ENCODE peak calls at places on chromosomes 5 and 9, in ten cellular contexts. One of them, this sample, is unnamed.

GRCh38 chr9:99011161-99011709 is 67.5 kb downstream of the COL15A1 start:
- DNase-seq in IMR-90: peak; percentile 48
- DNase-seq in GM20000: no peak
- DNase-seq in RWPE1: no peak
- DNase-seq in activated T-helper 2 cell treated with anti-CD3 and anti-CD28 coated beads, Interferon-gamma antibody, Interleukin-2, Interleukin-4, amounts not matched to agents 10 μg/mL and 5 μg/mL and 100 μg/mL, durations not matched to agents 14 hours and 24 hours and 36 hours: no peak
- DNase-seq in right cardiac atrium: no peak
- DNase-seq in epithelial cell of esophagus: no peak
- DNase-seq in ecto neural progenitor cell: no peak
- DNase-seq in endodermal cell: no peak
- DNase-seq in cardiac fibroblast: no peak
- DNase-seq in this sample: no peak

GRCh38 chr5:175873090-175873454 is 1.7 kb downstream of the CPLX2 start:
- DNase-seq in cardiac fibroblast: no peak
- DNase-seq in endodermal cell: peak; percentile 90
- DNase-seq in RWPE1: no peak
- DNase-seq in activated T-helper 2 cell treated with anti-CD3 and anti-CD28 coated beads, Interferon-gamma antibody, Interleukin-2, Interleukin-4, amounts not matched to agents 10 μg/mL and 5 μg/mL and 100 μg/mL, durations not matched to agents 14 hours and 24 hours and 36 hours: no peak
- DNase-seq in IMR-90: no peak
- DNase-seq in GM20000: peak; percentile 38
- DNase-seq in epithelial cell of esophagus: no peak
- DNase-seq in ecto neural progenitor cell: peak; percentile 79
- DNase-seq in right cardiac atrium: no peak
- DNase-seq in this sample: no peak

GRCh38 chr5:31531543-31531887 is 378 bp downstream of the DROSHA start:
- DNase-seq in GM20000: peak; percentile 26
- DNase-seq in cardiac fibroblast: peak; percentile 18
- DNase-seq in ecto neural progenitor cell: no peak
- DNase-seq in endodermal cell: no peak
- DNase-seq in epithelial cell of esophagus: peak; percentile 42
- DNase-seq in RWPE1: peak; percentile 24
- DNase-seq in activated T-helper 2 cell treated with anti-CD3 and anti-CD28 coated beads, Interferon-gamma antibody, Interleukin-2, Interleukin-4, amounts not matched to agents 10 μg/mL and 5 μg/mL and 100 μg/mL, durations not matched to agents 14 hours and 24 hours and 36 hours: peak; percentile 21
- DNase-seq in right cardiac atrium: peak; percentile 62
- DNase-seq in IMR-90: no peak
- DNase-seq in this sample: peak; percentile 40

GRCh38 chr5:107917983-107918382 is 247.2 kb upstream of the EFNA5 start:
- DNase-seq in RWPE1: no peak
- DNase-seq in GM20000: no peak
- DNase-seq in cardiac fibroblast: no peak
- DNase-seq in ecto neural progenitor cell: no peak
- DNase-seq in activated T-helper 2 cell treated with anti-CD3 and anti-CD28 coated beads, Interferon-gamma antibody, Interleukin-2, Interleukin-4, amounts not matched to agents 10 μg/mL and 5 μg/mL and 100 μg/mL, durations not matched to agents 14 hours and 24 hours and 36 hours: peak; percentile 11
- DNase-seq in epithelial cell of esophagus: no peak
- DNase-seq in right cardiac atrium: no peak
- DNase-seq in IMR-90: no peak
- DNase-seq in endodermal cell: no peak
- DNase-seq in this sample: no peak

GRCh38 chr5:89707891-89708290 is 701.7 kb downstream of the CETN3 start:
- DNase-seq in RWPE1: no peak
- DNase-seq in ecto neural progenitor cell: no peak
- DNase-seq in GM20000: no peak
- DNase-seq in epithelial cell of esophagus: no peak
- DNase-seq in cardiac fibroblast: no peak
- DNase-seq in right cardiac atrium: no peak
- DNase-seq in endodermal cell: no peak
- DNase-seq in activated T-helper 2 cell treated with anti-CD3 and anti-CD28 coated beads, Interferon-gamma antibody, Interleukin-2, Interleukin-4, amounts not matched to agents 10 μg/mL and 5 μg/mL and 100 μg/mL, durations not matched to agents 14 hours and 24 hours and 36 hours: no peak
- DNase-seq in IMR-90: no peak
- DNase-seq in this sample: no peak

GRCh38 chr5:141330299-141331080 is at the start of gene PCDHGA1:
- DNase-seq in GM20000: peak; percentile 63
- DNase-seq in right cardiac atrium: no peak
- DNase-seq in RWPE1: peak; percentile 40
- DNase-seq in cardiac fibroblast: peak; percentile 59
- DNase-seq in epithelial cell of esophagus: peak; percentile 46
- DNase-seq in activated T-helper 2 cell treated with anti-CD3 and anti-CD28 coated beads, Interferon-gamma antibody, Interleukin-2, Interleukin-4, amounts not matched to agents 10 μg/mL and 5 μg/mL and 100 μg/mL, durations not matched to agents 14 hours and 24 hours and 36 hours: no peak
- DNase-seq in endodermal cell: peak; percentile 69
- DNase-seq in ecto neural progenitor cell: no peak
- DNase-seq in IMR-90: peak; percentile 75
- DNase-seq in this sample: peak; percentile 53

GRCh38 chr9:130997925-130998595 is 10.9 kb upstream of the LAMC3 start:
- DNase-seq in ecto neural progenitor cell: peak; percentile 92
- DNase-seq in epithelial cell of esophagus: peak; percentile 60
- DNase-seq in GM20000: peak; percentile 82
- DNase-seq in endodermal cell: peak; percentile 98
- DNase-seq in RWPE1: peak; percentile 98
- DNase-seq in right cardiac atrium: peak; percentile 88
- DNase-seq in cardiac fibroblast: peak; percentile 67
- DNase-seq in IMR-90: peak; percentile 54
- DNase-seq in activated T-helper 2 cell treated with anti-CD3 and anti-CD28 coated beads, Interferon-gamma antibody, Interleukin-2, Interleukin-4, amounts not matched to agents 10 μg/mL and 5 μg/mL and 100 μg/mL, durations not matched to agents 14 hours and 24 hours and 36 hours: peak; percentile 31
- DNase-seq in this sample: peak; percentile 48

GRCh38 chr5:40906351-40906751 is 2.9 kb upstream of the C7 start:
- DNase-seq in ecto neural progenitor cell: no peak
- DNase-seq in epithelial cell of esophagus: peak; percentile 66
- DNase-seq in right cardiac atrium: no peak
- DNase-seq in IMR-90: peak; percentile 63
- DNase-seq in GM20000: no peak
- DNase-seq in RWPE1: no peak
- DNase-seq in cardiac fibroblast: no peak
- DNase-seq in endodermal cell: no peak
- DNase-seq in activated T-helper 2 cell treated with anti-CD3 and anti-CD28 coated beads, Interferon-gamma antibody, Interleukin-2, Interleukin-4, amounts not matched to agents 10 μg/mL and 5 μg/mL and 100 μg/mL, durations not matched to agents 14 hours and 24 hours and 36 hours: no peak
- DNase-seq in this sample: no peak

GRCh38 chr5:14281746-14282181 is 138.6 kb downstream of the TRIO start:
- DNase-seq in cardiac fibroblast: no peak
- DNase-seq in right cardiac atrium: no peak
- DNase-seq in endodermal cell: no peak
- DNase-seq in RWPE1: no peak
- DNase-seq in GM20000: peak; percentile 33
- DNase-seq in activated T-helper 2 cell treated with anti-CD3 and anti-CD28 coated beads, Interferon-gamma antibody, Interleukin-2, Interleukin-4, amounts not matched to agents 10 μg/mL and 5 μg/mL and 100 μg/mL, durations not matched to agents 14 hours and 24 hours and 36 hours: no peak
- DNase-seq in ecto neural progenitor cell: no peak
- DNase-seq in epithelial cell of esophagus: no peak
- DNase-seq in IMR-90: no peak
- DNase-seq in this sample: no peak

This sample was measured in endothelial cell of umbilical vein.